ENCODE peak calls at places on chromosome 3, in eight cellular contexts. J, U, R, H, X, V, S and W are unnamed samples.

GRCh38 chr3:188191460-188191859 is 37.5 kb downstream of the LPP start:
- DNase-seq in S (no peak), X (no peak), J (no peak), R (no peak), V (no peak), H (no peak), U (no peak), W (no peak)

GRCh38 chr3:148697311-148698189 is at the start of gene AGTR1:
- DNase-seq in J (no peak), X (no peak), H (no peak), S (no peak), R (peak; percentile 49), V (peak; percentile 47), U (peak; percentile 89), W (peak; percentile 71)

GRCh38 chr3:139281512-139282196 is 62.2 kb upstream of the MRPS22 start:
- DNase-seq in J (no peak), S (no peak), R (no peak), X (no peak), H (no peak), V (no peak), U (no peak), W (no peak)

GRCh38 chr3:121757087-121757811 is 7.7 kb upstream of the GOLGB1 start:
- DNase-seq in R (no peak), H (no peak), U (no peak), V (no peak), S (no peak), J (no peak), X (no peak), W (no peak)

GRCh38 chr3:177597325-177598109 is 400.2 kb upstream of the TBL1XR1 start:
- DNase-seq in S (peak; percentile 8), R (no peak), J (no peak), V (no peak), H (no peak), X (peak; percentile 88), U (no peak), W (no peak)

GRCh38 chr3:48711727-48712126 is 5.3 kb downstream of the IP6K2 start:
- DNase-seq in X (no peak), S (no peak), J (peak; percentile 38), U (no peak), R (no peak), V (no peak), H (no peak), W (no peak)

GRCh38 chr3:57700737-57701136 is 7.9 kb upstream of the DENND6A start:
- DNase-seq in X (no peak), V (no peak), H (no peak), S (no peak), J (no peak), R (no peak), U (peak; percentile 71), W (no peak)

GRCh38 chr3:188760408-188760807 is 411.4 kb upstream of the TPRG1 start:
- DNase-seq in J (no peak), S (no peak), U (no peak), X (no peak), V (no peak), R (no peak), H (no peak), W (no peak)

GRCh38 chr3:184806567-184807271 is 5.2 kb upstream of the VPS8 start:
- DNase-seq in J (no peak), X (no peak), H (no peak), R (no peak), U (no peak), S (no peak), V (no peak), W (no peak)

GRCh38 chr3:62332771-62333381 is 40.5 kb downstream of the FEZF2 start:
- DNase-seq in H (no peak), X (peak; percentile 22), R (no peak), V (peak; percentile 3), S (no peak), U (no peak), J (peak; percentile 18), W (peak; percentile 10)

GRCh38 chr3:13451301-13451673 is 28.8 kb upstream of the HDAC11 start:
- DNase-seq in V (peak; percentile 8), R (no peak), J (no peak), S (peak; percentile 20), H (no peak), U (no peak), X (peak; percentile 22), W (no peak)

GRCh38 chr3:17420668-17421067 is 321.8 kb downstream of the TBC1D5 start:
- DNase-seq in X (peak; percentile 85), V (no peak), R (no peak), H (no peak), J (no peak), S (no peak), U (no peak), W (no peak)

GRCh38 chr3:140655678-140656077 is 22.2 kb upstream of the TRIM42 start:
- DNase-seq in S (no peak), J (no peak), U (no peak), R (no peak), X (no peak), H (no peak), V (no peak), W (no peak)

GRCh38 chr3:180959691-180960090 is 29.8 kb downstream of the DNAJC19 start:
- DNase-seq in U (no peak), V (no peak), X (no peak), H (no peak), J (no peak), R (no peak), S (no peak), W (no peak)

GRCh38 chr3:197454014-197454413 is 101.8 kb downstream of the BDH1 start:
- DNase-seq in S (no peak), V (no peak), H (no peak), X (no peak), U (no peak), J (no peak), R (no peak), W (no peak)

GRCh38 chr3:54717506-54717905 is 210.4 kb downstream of the LRTM1 start:
- DNase-seq in U (no peak), V (no peak), H (no peak), S (no peak), R (no peak), J (no peak), X (no peak), W (no peak)

GRCh38 chr3:188387921-188388320 is 234.0 kb downstream of the LPP start:
- DNase-seq in S (no peak), J (no peak), U (no peak), X (no peak), R (no peak), V (no peak), H (no peak), W (no peak)

GRCh38 chr3:108838411-108838810 is 15.8 kb downstream of the TRAT1 start:
- DNase-seq in V (no peak), J (no peak), X (no peak), U (no peak), H (no peak), S (peak; percentile 69), R (no peak), W (no peak)

GRCh38 chr3:38582941-38583645 is 66.4 kb downstream of the SCN5A start:
- DNase-seq in S (no peak), H (no peak), J (no peak), U (peak; percentile 80), X (no peak), V (no peak), R (peak; percentile 24), W (no peak)

GRCh38 chr3:110504401-110504800 is 567.2 kb upstream of the NECTIN3 start:
- DNase-seq in S (no peak), U (no peak), J (no peak), V (no peak), H (no peak), R (no peak), X (no peak), W (no peak)

GRCh38 chr3:151816091-151816604 is 2.2 kb downstream of the AADAC start:
- DNase-seq in X (no peak), S (no peak), J (peak; percentile 38), V (no peak), R (no peak), H (no peak), U (no peak), W (peak; percentile 37)

GRCh38 chr3:151085889-151086483 is 522 bp downstream of the MED12L start:
- DNase-seq in R (no peak), J (no peak), V (no peak), H (no peak), S (peak; percentile 38), X (peak; percentile 6), U (no peak), W (peak; percentile 74)

GRCh38 chr3:5787863-5788488 is 600.5 kb downstream of the EDEM1 start:
- DNase-seq in S (no peak), J (no peak), R (no peak), X (no peak), U (no peak), V (peak; percentile 33), H (no peak), W (peak; percentile 41)

GRCh38 chr3:197507541-197507940 is 48.2 kb downstream of the BDH1 start:
- DNase-seq in U (no peak), J (no peak), X (no peak), H (no peak), V (no peak), R (no peak), S (no peak), W (no peak)

GRCh38 chr3:8470801-8471200 is 30.8 kb upstream of the LMCD1 start:
- DNase-seq in V (no peak), S (no peak), J (no peak), R (no peak), H (no peak), U (no peak), X (no peak), W (no peak)

GRCh38 chr3:14950274-14950673 is 2.9 kb downstream of the NR2C2 start:
- DNase-seq in J (no peak), H (no peak), V (no peak), U (no peak), X (peak; percentile 71), S (no peak), R (no peak), W (no peak)